ENCODE peak calls at places on chromosomes 5 and 9, in nine cellular contexts. A is GM13976; D is esophagus squamous epithelium; N is natural killer cell treated with Interleukin-12 subunit alpha and Interleukin-12 subunit beta and Interleukin-15 and Interleukin-18, amount 100 ng/mL, for 72 hours; H is stimulated activated CD8-positive, alpha-beta memory T cell treated with anti-CD3 and anti-CD28 coated beads, Interleukin-2, amount 100 ng/mL, for 48 hours; J is Panc1; V is mucosa of descending colon; S is mesendoderm; C is left ventricle myocardium superior. K is an unnamed sample.
A peak's percentile ranks its signal among the peaks of the same experiment; 100 is the strongest.

GRCh38 chr5:108801776-108802175 is 54.1 kb downstream of the FER start:
- DNase-seq in A (no peak), D (no peak), N (no peak), H (no peak), J (peak; percentile 58), V (no peak), S (no peak), C (no peak), K (peak; percentile 90)

GRCh38 chr9:73270967-73271722 is 119.5 kb downstream of the ANXA1 start:
- DNase-seq in A (no peak), D (no peak), N (no peak), H (no peak), J (no peak), V (no peak), S (no peak), C (no peak), K (peak; percentile 74)

GRCh38 chr9:98833090-98833956 is 25.9 kb downstream of the GALNT12 start:
- DNase-seq in A (no peak), D (no peak), N (no peak), H (no peak), J (no peak), V (no peak), S (no peak), C (peak; percentile 50), K (no peak)

GRCh38 chr5:131198625-131199024 is 27.9 kb downstream of the LYRM7 start:
- DNase-seq in A (no peak), D (no peak), N (no peak), H (no peak), J (no peak), V (no peak), S (no peak), C (no peak), K (no peak)

GRCh38 chr9:109033941-109034700 is 20.8 kb upstream of the CTNNAL1 start:
- DNase-seq in A (no peak), D (no peak), N (no peak), H (no peak), J (no peak), V (no peak), S (no peak), C (no peak), K (no peak)

GRCh38 chr9:78609471-78609870 is 312.5 kb downstream of the PSAT1 start:
- DNase-seq in A (no peak), D (no peak), N (no peak), H (no peak), J (no peak), V (no peak), S (no peak), C (no peak), K (no peak)

GRCh38 chr9:22452415-22453010 is 5.9 kb downstream of the DMRTA1 start:
- DNase-seq in A (no peak), D (no peak), N (no peak), H (peak; percentile 23), J (no peak), V (no peak), S (peak; percentile 33), C (peak; percentile 51), K (peak; percentile 29)

GRCh38 chr9:88390371-88390990 is 2.2 kb downstream of the SPIN1 start:
- DNase-seq in A (no peak), D (no peak), N (no peak), H (no peak), J (no peak), V (no peak), S (no peak), C (no peak), K (no peak)

GRCh38 chr5:15835514-15835913 is 335.5 kb downstream of the FBXL7 start:
- DNase-seq in A (no peak), D (no peak), N (no peak), H (no peak), J (no peak), V (no peak), S (no peak), C (no peak), K (peak; percentile 54)

GRCh38 chr5:42993516-42994284 is 46.4 kb downstream of the ANXA2R start:
- DNase-seq in A (no peak), D (peak; percentile 8), N (no peak), H (no peak), J (no peak), V (peak; percentile 63), S (no peak), C (no peak), K (no peak)

GRCh38 chr5:56330167-56330566 is 97.0 kb upstream of the ANKRD55 start:
- DNase-seq in A (no peak), D (no peak), N (no peak), H (no peak), J (no peak), V (no peak), S (no peak), C (no peak), K (no peak)